ENCODE peak calls at places on chromosomes 1 and 21, in eight cellular contexts. H is iPS-NIHi11; N is T-helper 2 cell; M is GM19239; S is OCI-LY7; F is effector memory CD8-positive, alpha-beta T cell; T is Peyer's patch; D is NB4. U is an unnamed sample.

GRCh38 chr1:93496520-93496919 is 48.6 kb downstream of the FNBP1L start:
- DNase-seq in T (no peak), N (no peak), S (no peak), D (no peak), H (no peak), M (no peak), F (no peak), U (no peak)

GRCh38 chr1:160522136-160522535 is 919 bp downstream of the SLAMF6 start:
- DNase-seq in M (no peak), F (no peak), H (no peak), N (no peak), S (peak; percentile 69), D (no peak), T (no peak), U (no peak)

GRCh38 chr1:94795321-94795899 is 24.7 kb upstream of the SLC44A3 start:
- DNase-seq in F (no peak), M (no peak), H (no peak), T (no peak), N (no peak), D (no peak), S (peak; percentile 59), U (no peak)

GRCh38 chr1:180953291-180953747 is 40.6 kb downstream of the KIAA1614 start:
- DNase-seq in T (no peak), F (no peak), D (no peak), N (no peak), S (no peak), M (no peak), H (peak; percentile 31), U (no peak)

GRCh38 chr1:234927968-234928635 is 200.5 kb downstream of the TOMM20 start:
- DNase-seq in T (peak; percentile 18), H (no peak), M (no peak), N (no peak), F (no peak), D (no peak), S (peak; percentile 21), U (no peak)

GRCh38 chr1:181643631-181644030 is 160.3 kb downstream of the CACNA1E start:
- DNase-seq in M (no peak), N (no peak), H (no peak), S (no peak), T (no peak), F (no peak), D (no peak), U (no peak)

GRCh38 chr1:18901952-18902522 is 318 bp downstream of the ALDH4A1 start:
- DNase-seq in T (no peak), N (no peak), F (no peak), S (peak; percentile 26), M (no peak), D (peak; percentile 43), H (no peak), U (no peak)

GRCh38 chr1:202578001-202578500 is 132.2 kb downstream of the SYT2 start:
- DNase-seq in M (no peak), T (no peak), H (peak; percentile 53), N (no peak), S (no peak), F (no peak), D (no peak), U (no peak)

GRCh38 chr21:33101300-33102005 is 31.5 kb downstream of the OLIG1 start:
- DNase-seq in M (no peak), N (no peak), F (no peak), H (no peak), S (no peak), T (no peak), D (peak; percentile 98), U (no peak)

U was measured in CD4-positive, alpha-beta memory T cell.